ENCODE peak calls at places on chromosomes 13 and 19, in eight cellular contexts. Q, V, R, P, I, E, K and B are unnamed samples.

GRCh38 chr19:28312269-28312668 is 900.7 kb downstream of the UQCRFS1 start:
- DNase-seq in R (no peak), I (no peak), K (no peak), Q (no peak), P (no peak), V (no peak), E (no peak), B (no peak)

GRCh38 chr13:23966691-23967615 is 69.7 kb upstream of the C1QTNF9B start:
- DNase-seq in R (no peak), V (no peak), P (no peak), I (no peak), Q (no peak), K (no peak), E (peak), B (no peak)

GRCh38 chr19:6417713-6418561 is 6.7 kb downstream of the KHSRP start:
- DNase-seq in V (no peak), R (no peak), Q (no peak), K (no peak), P (peak), E (no peak), I (no peak), B (no peak)

GRCh38 chr19:49339364-49340068 is 4.3 kb downstream of the CD37 start:
- DNase-seq in K (no peak), R (no peak), E (peak), I (peak), V (peak), Q (peak), P (peak), B (peak)

GRCh38 chr13:105778196-105778595 is 757.3 kb downstream of the EFNB2 start:
- DNase-seq in K (peak), V (no peak), R (peak), Q (no peak), I (peak), E (no peak), P (peak), B (no peak)

GRCh38 chr13:76709851-76710250 is 176.4 kb downstream of the KCTD12 start:
- DNase-seq in P (peak), Q (no peak), V (no peak), R (no peak), K (no peak), I (peak), E (no peak), B (no peak)

GRCh38 chr19:50921391-50922315 is 10.5 kb upstream of the KLK4 start:
- DNase-seq in I (no peak), E (no peak), V (no peak), K (no peak), R (no peak), Q (no peak), P (peak), B (no peak)

GRCh38 chr19:5804516-5805464 is at the start of gene NRTN:
- DNase-seq in K (no peak), P (no peak), I (no peak), Q (no peak), R (no peak), V (no peak), E (no peak), B (no peak)

GRCh38 chr13:52665325-52665724 is 12.7 kb downstream of the SUGT1 start:
- DNase-seq in Q (no peak), V (peak), I (no peak), K (no peak), E (peak), R (peak), P (peak), B (no peak)

GRCh38 chr13:27728271-27728670 is 64.0 kb upstream of the GSX1 start:
- DNase-seq in Q (no peak), R (no peak), V (no peak), I (no peak), E (no peak), P (no peak), K (no peak), B (peak)

GRCh38 chr19:18013621-18014111 is 5.7 kb downstream of the ARRDC2 start:
- DNase-seq in Q (no peak), I (no peak), K (no peak), E (no peak), P (no peak), R (no peak), V (no peak), B (peak)

GRCh38 chr13:78404961-78405360 is 198.4 kb downstream of the POU4F1 start:
- DNase-seq in K (no peak), P (no peak), I (no peak), V (no peak), R (no peak), E (no peak), Q (no peak), B (no peak)

GRCh38 chr13:98782654-98783053 is 30.2 kb upstream of the SLC15A1 start:
- DNase-seq in E (no peak), P (no peak), R (no peak), K (no peak), V (no peak), Q (no peak), I (no peak), B (no peak)

GRCh38 chr19:16627928-16628182 is 149 bp downstream of the MED26 start:
- DNase-seq in I (no peak), V (no peak), P (no peak), R (no peak), E (no peak), Q (no peak), K (no peak), B (no peak)

GRCh38 chr19:48539503-48540096 is 12.4 kb upstream of the SULT2B1 start:
- DNase-seq in I (peak), E (no peak), K (no peak), V (no peak), R (no peak), Q (no peak), P (peak), B (no peak)

GRCh38 chr13:44783987-44784734 is 205.1 kb downstream of the NUFIP1 start:
- DNase-seq in E (no peak), V (no peak), R (no peak), K (no peak), I (no peak), P (no peak), Q (no peak), B (no peak)

GRCh38 chr13:75636339-75637095 is 387 bp downstream of the LMO7 start:
- DNase-seq in P (no peak), I (peak), K (no peak), Q (no peak), V (no peak), R (no peak), E (peak), B (no peak)

GRCh38 chr13:109737606-109738005 is 48.8 kb downstream of the IRS2 start:
- DNase-seq in R (no peak), K (no peak), E (no peak), P (peak), I (peak), Q (no peak), V (no peak), B (no peak)

GRCh38 chr19:38744298-38744681 is at the start of gene CAPN12:
- DNase-seq in P (no peak), I (no peak), R (no peak), K (no peak), V (no peak), Q (no peak), E (no peak), B (no peak)

GRCh38 chr13:110248449-110249143 is 58.4 kb downstream of the COL4A1 start:
- DNase-seq in K (no peak), P (no peak), Q (peak), I (no peak), V (no peak), R (no peak), E (no peak), B (no peak)

GRCh38 chr13:33153421-33154381 is 131.9 kb downstream of the STARD13 start:
- DNase-seq in V (no peak), Q (peak), R (peak), E (no peak), I (no peak), P (peak), K (no peak), B (no peak)

GRCh38 chr19:39083983-39084731 is at the start of gene ACP7:
- DNase-seq in R (no peak), Q (no peak), P (no peak), K (no peak), I (no peak), V (no peak), E (no peak), B (no peak)

GRCh38 chr19:35135389-35135909 is 590 bp upstream of the LGI4 start:
- DNase-seq in I (peak), E (peak), P (peak), Q (peak), K (no peak), R (peak), V (no peak), B (peak)

GRCh38 chr13:51425410-51426042 is 27.3 kb downstream of the INTS6 start:
- DNase-seq in Q (no peak), V (no peak), R (no peak), P (peak), K (peak), I (peak), E (no peak), B (no peak)

GRCh38 chr19:15180451-15181390 is 20.1 kb downstream of the NOTCH3 start:
- DNase-seq in V (no peak), I (no peak), R (no peak), K (no peak), P (no peak), E (no peak), Q (no peak), B (no peak)

GRCh38 chr19:13228561-13228960 is 78.3 kb downstream of the IER2 start:
- DNase-seq in V (no peak), K (no peak), P (no peak), I (no peak), R (no peak), Q (no peak), E (no peak), B (no peak)

GRCh38 chr13:106391271-106391670 is 144.2 kb downstream of the EFNB2 start:
- DNase-seq in Q (no peak), P (no peak), I (no peak), R (no peak), E (no peak), V (no peak), K (no peak), B (no peak)

GRCh38 chr19:16398530-16399241 is 73.1 kb downstream of the EPS15L1 start:
- DNase-seq in R (peak), K (no peak), P (no peak), Q (no peak), V (no peak), E (no peak), I (no peak), B (no peak)

GRCh38 chr13:96091164-96091931 is 1.4 kb downstream of the HS6ST3 start:
- DNase-seq in P (no peak), K (no peak), Q (no peak), R (no peak), E (peak), V (no peak), I (peak), B (peak)

GRCh38 chr13:109336730-109337129 is 449.7 kb downstream of the IRS2 start:
- DNase-seq in R (peak), E (no peak), P (peak), K (peak), V (no peak), Q (no peak), I (peak), B (no peak)

GRCh38 chr19:15112385-15112784 is 5.2 kb downstream of the SYDE1 start:
- DNase-seq in R (no peak), K (no peak), E (no peak), V (no peak), P (no peak), I (no peak), Q (no peak), B (no peak)

GRCh38 chr19:50341091-50341564 is 12.0 kb upstream of the KCNC3 start:
- DNase-seq in K (no peak), I (no peak), E (peak), Q (no peak), R (no peak), V (no peak), P (no peak), B (no peak)

GRCh38 chr19:48784527-48784926 is 26.3 kb downstream of the BCAT2 start:
- DNase-seq in Q (no peak), I (no peak), K (no peak), E (no peak), P (no peak), V (no peak), R (no peak), B (no peak)

GRCh38 chr13:57644106-57644505 is 12.6 kb downstream of the PCDH17 start:
- DNase-seq in Q (no peak), E (no peak), R (no peak), V (no peak), K (no peak), I (no peak), P (no peak), B (no peak)

GRCh38 chr19:10653482-10653731 is 739 bp upstream of the ILF3 start:
- DNase-seq in E (no peak), R (no peak), Q (no peak), K (no peak), I (no peak), V (no peak), P (no peak), B (no peak)
- TF ChIP-seq CTCF in E (no peak), R (no peak), Q (no peak), K (no peak), I (no peak), V (no peak), P (no peak), B (no peak)

GRCh38 chr19:3699741-3700241 is 477 bp downstream of the PIP5K1C start:
- DNase-seq in Q (peak), K (no peak), I (no peak), V (no peak), P (no peak), E (no peak), R (no peak), B (peak)
- TF ChIP-seq CTCF in Q (no peak), K (no peak), I (no peak), V (no peak), P (no peak), E (no peak), R (no peak), B (no peak)

GRCh38 chr13:114071441-114071840 is 61.0 kb downstream of the RASA3 start:
- DNase-seq in I (no peak), V (no peak), P (no peak), K (no peak), E (no peak), Q (peak), R (no peak), B (peak)

GRCh38 chr13:114072421-114072820 is 60.0 kb downstream of the RASA3 start:
- DNase-seq in R (no peak), E (no peak), V (no peak), P (no peak), I (no peak), Q (no peak), K (no peak), B (no peak)

GRCh38 chr13:114073881-114074551 is 58.4 kb downstream of the RASA3 start:
- DNase-seq in K (no peak), Q (peak), E (no peak), I (no peak), R (no peak), P (no peak), V (no peak), B (no peak)

GRCh38 chr13:114070098-114070799 is 62.2 kb downstream of the RASA3 start:
- DNase-seq in P (no peak), R (no peak), I (no peak), E (no peak), Q (peak), V (no peak), K (no peak), B (no peak)

GRCh38 chr13:114071991-114072390 is 60.4 kb downstream of the RASA3 start:
- DNase-seq in Q (peak), V (no peak), P (no peak), K (no peak), E (no peak), I (no peak), R (no peak), B (no peak)
- TF ChIP-seq CTCF in Q (no peak), V (no peak), P (no peak), K (no peak), E (no peak), I (no peak), R (no peak), B (no peak)

GRCh38 chr13:59144700-59145099 is 1019.0 kb downstream of the DIAPH3 start:
- DNase-seq in V (no peak), P (no peak), R (no peak), E (no peak), K (no peak), Q (no peak), I (no peak), B (no peak)
- TF ChIP-seq CTCF in V (no peak), P (no peak), R (no peak), E (no peak), K (no peak), Q (no peak), I (no peak), B (no peak)

GRCh38 chr19:1649706-1650626 is 2.4 kb downstream of the TCF3 start:
- DNase-seq in I (no peak), V (no peak), E (no peak), P (no peak), K (no peak), Q (no peak), R (no peak), B (no peak)

GRCh38 chr19:1651061-1651547 is 1.3 kb downstream of the TCF3 start:
- DNase-seq in I (no peak), Q (no peak), P (peak), K (no peak), E (peak), R (no peak), V (no peak), B (peak)

GRCh38 chr19:1648926-1649541 is 3.4 kb downstream of the TCF3 start:
- DNase-seq in E (no peak), R (no peak), P (no peak), Q (no peak), K (no peak), V (no peak), I (no peak), B (no peak)

GRCh38 chr19:1651548-1652394 is 644 bp downstream of the TCF3 start:
- DNase-seq in V (no peak), K (no peak), Q (peak), P (peak), I (peak), E (no peak), R (no peak), B (no peak)

GRCh38 chr19:1650627-1651009 is 1.8 kb downstream of the TCF3 start:
- DNase-seq in P (no peak), K (no peak), R (no peak), V (no peak), I (peak), Q (no peak), E (no peak), B (no peak)
- TF ChIP-seq CTCF in P (no peak), K (no peak), R (no peak), V (no peak), I (no peak), Q (no peak), E (peak), B (peak)